ENCODE peak calls at places on chromosomes 13 and 19, in four cellular contexts. V, T, K and D are unnamed samples.

GRCh38 chr13:70874646-70875045 is 766.4 kb upstream of the KLHL1 start:
- DNase-seq in V (no peak), T (no peak), K (peak), D (no peak)

GRCh38 chr19:6063576-6063961 is 46.7 kb downstream of the RFX2 start:
- DNase-seq in K (no peak), V (no peak), T (no peak), D (no peak)

GRCh38 chr19:51076602-51077213 is 6.0 kb downstream of the KLK14 start:
- DNase-seq in V (no peak), T (no peak), K (no peak), D (no peak)

GRCh38 chr13:74056829-74057564 is 77.2 kb downstream of the KLF12 start:
- DNase-seq in V (no peak), K (no peak), T (no peak), D (no peak)

GRCh38 chr13:99374994-99375805 is 68.0 kb upstream of the GPR183 start:
- DNase-seq in V (no peak), T (peak), K (no peak), D (peak)

GRCh38 chr13:38636756-38637155 is 50.1 kb upstream of the FREM2 start:
- DNase-seq in K (no peak), T (no peak), V (no peak), D (no peak)

GRCh38 chr13:57557979-57558529 is 73.5 kb upstream of the PCDH17 start:
- DNase-seq in T (no peak), K (peak), V (no peak), D (no peak)

GRCh38 chr19:44112802-44113137 is 429 bp upstream of the ZNF225 start:
- DNase-seq in V (no peak), T (no peak), K (no peak), D (no peak)

GRCh38 chr19:31140717-31141116 is 208.5 kb downstream of the TSHZ3 start:
- DNase-seq in K (peak), V (peak), T (no peak), D (no peak)

GRCh38 chr13:99756281-99756680 is 215.3 kb downstream of the ZIC5 start:
- DNase-seq in K (no peak), T (no peak), V (no peak), D (no peak)

GRCh38 chr19:1133471-1133929 is 29.7 kb downstream of the GPX4 start:
- DNase-seq in K (no peak), V (no peak), T (peak), D (peak)

GRCh38 chr13:113937073-113937472 is 36.8 kb downstream of the C13orf46 start:
- DNase-seq in K (no peak), V (no peak), T (no peak), D (no peak)

GRCh38 chr13:110405597-110406450 is 98.7 kb downstream of the COL4A2 start:
- DNase-seq in T (no peak), K (peak), V (peak), D (no peak)

GRCh38 chr13:108033800-108034707 is 181.3 kb downstream of the LIG4 start:
- DNase-seq in K (peak), V (no peak), T (no peak), D (no peak)

GRCh38 chr19:42427313-42427712 is at the start of gene LIPE:
- DNase-seq in V (no peak), K (no peak), T (no peak), D (no peak)

GRCh38 chr13:27952931-27953670 is 16.0 kb downstream of the CDX2 start:
- DNase-seq in T (no peak), K (no peak), V (no peak), D (no peak)

GRCh38 chr13:111282425-111282824 is 38.0 kb upstream of the TEX29 start:
- DNase-seq in T (no peak), V (no peak), K (no peak), D (no peak)

GRCh38 chr19:18895828-18896341 is at the start of gene CERS1:
- DNase-seq in V (no peak), K (no peak), T (no peak), D (no peak)

GRCh38 chr13:51632643-51633357 is 48.5 kb downstream of the WDFY2 start:
- DNase-seq in K (no peak), T (no peak), V (no peak), D (no peak)

GRCh38 chr13:112893570-112894422 is 75.2 kb upstream of the MCF2L start:
- DNase-seq in T (peak), K (peak), V (peak), D (no peak)

GRCh38 chr13:62697702-62698101 is 1282.1 kb upstream of the PCDH20 start:
- DNase-seq in T (no peak), K (no peak), V (no peak), D (no peak)

GRCh38 chr13:109728061-109728460 is 58.3 kb downstream of the IRS2 start:
- DNase-seq in V (no peak), T (no peak), K (no peak), D (no peak)

GRCh38 chr13:33153421-33154381 is 131.9 kb downstream of the STARD13 start:
- DNase-seq in K (peak), T (no peak), V (peak), D (no peak)

GRCh38 chr19:39430675-39431593 is 4.8 kb downstream of the RPS16 start:
- DNase-seq in T (peak), V (peak), K (peak), D (peak)

GRCh38 chr13:27770809-27771208 is 21.5 kb upstream of the GSX1 start:
- DNase-seq in V (peak), K (peak), T (no peak), D (peak)

GRCh38 chr13:78875792-78876580 is 217.0 kb upstream of the OBI1 start:
- DNase-seq in V (no peak), K (no peak), T (no peak), D (peak)

GRCh38 chr19:41225238-41226052 is 6.4 kb downstream of the AXL start:
- DNase-seq in V (peak), K (peak), T (no peak), D (no peak)

DNA sequence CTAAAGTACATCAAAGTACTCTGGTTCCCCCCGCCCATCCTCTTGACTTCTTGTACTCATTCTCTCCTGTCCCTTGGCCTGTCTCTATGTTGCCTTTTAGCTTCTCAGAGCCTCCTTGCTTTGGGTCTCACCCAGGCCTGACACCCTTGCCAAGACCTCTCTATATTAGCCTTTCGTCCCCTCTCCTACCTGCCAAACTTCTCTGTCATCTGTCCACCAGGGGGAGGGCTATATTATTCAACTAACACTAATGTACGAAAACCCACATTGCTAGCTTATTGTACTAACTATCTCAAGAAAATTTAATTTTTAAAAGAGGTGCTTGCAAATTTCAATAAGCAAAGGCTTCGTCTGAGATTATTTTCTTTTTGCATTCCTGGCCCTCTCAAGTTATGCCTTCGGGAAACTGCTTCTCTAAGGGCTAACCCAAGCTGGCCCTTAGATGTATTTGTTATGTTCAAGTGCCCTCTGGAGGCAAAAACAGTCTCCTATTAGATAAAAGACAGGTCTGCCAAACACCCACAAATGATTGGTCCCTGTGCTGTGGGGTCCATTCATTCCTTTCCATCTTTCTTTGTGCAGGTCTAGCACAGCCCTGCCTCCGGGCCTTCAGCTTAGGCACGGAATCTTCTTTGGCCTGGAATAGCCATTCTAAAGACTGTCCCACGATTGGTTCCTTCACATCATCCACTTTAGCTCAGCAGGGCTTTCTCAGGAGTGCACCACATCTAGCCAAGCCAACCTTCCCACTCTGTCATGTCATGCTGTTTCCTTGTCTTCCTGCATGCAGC is 6.4 kb upstream of the MRPS31 start:
- DNase-seq in V (peak), K (peak), T (no peak), D (peak)
- H3K4me3 ChIP-seq in V (no peak), K (peak), T (peak), D (peak)

DNA sequence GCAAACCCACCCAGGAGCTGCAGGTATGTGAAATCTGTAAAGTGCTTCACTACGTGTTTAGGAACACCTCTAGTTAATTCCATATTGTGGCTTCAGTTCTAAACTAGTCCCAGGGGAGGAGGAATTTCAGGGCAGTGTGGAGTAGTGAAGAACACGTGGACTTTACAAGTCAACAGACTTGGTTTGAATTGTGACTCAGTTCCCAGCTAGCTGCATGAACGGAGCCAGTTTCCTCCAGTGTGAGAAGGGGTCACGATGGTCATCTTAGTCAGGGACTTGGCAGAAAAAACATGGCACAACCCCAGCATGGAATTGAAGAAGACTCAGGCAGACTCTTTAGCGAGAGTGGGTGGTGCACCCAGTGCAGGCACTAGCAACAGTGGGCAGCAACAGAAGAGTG is 175.7 kb upstream of the UBL3 start:
- DNase-seq in V (peak), K (peak), T (no peak), D (no peak)
- H3K4me3 ChIP-seq in V (no peak), K (no peak), T (no peak), D (no peak)

GRCh38 chr19:49878744-49879070 is 1.2 kb downstream of the TBC1D17 start:
- DNase-seq in T (no peak), K (no peak), V (no peak), D (no peak)

GRCh38 chr19:49880162-49880869 is 2.8 kb downstream of the TBC1D17 start:
- DNase-seq in K (no peak), T (peak), V (no peak), D (no peak)

GRCh38 chr19:49877879-49878743 is 609 bp downstream of the TBC1D17 start:
- DNase-seq in K (peak), V (peak), T (peak), D (peak)

GRCh38 chr19:49881186-49881585 is 3.7 kb downstream of the TBC1D17 start:
- DNase-seq in T (peak), K (no peak), V (no peak), D (no peak)

DNA sequence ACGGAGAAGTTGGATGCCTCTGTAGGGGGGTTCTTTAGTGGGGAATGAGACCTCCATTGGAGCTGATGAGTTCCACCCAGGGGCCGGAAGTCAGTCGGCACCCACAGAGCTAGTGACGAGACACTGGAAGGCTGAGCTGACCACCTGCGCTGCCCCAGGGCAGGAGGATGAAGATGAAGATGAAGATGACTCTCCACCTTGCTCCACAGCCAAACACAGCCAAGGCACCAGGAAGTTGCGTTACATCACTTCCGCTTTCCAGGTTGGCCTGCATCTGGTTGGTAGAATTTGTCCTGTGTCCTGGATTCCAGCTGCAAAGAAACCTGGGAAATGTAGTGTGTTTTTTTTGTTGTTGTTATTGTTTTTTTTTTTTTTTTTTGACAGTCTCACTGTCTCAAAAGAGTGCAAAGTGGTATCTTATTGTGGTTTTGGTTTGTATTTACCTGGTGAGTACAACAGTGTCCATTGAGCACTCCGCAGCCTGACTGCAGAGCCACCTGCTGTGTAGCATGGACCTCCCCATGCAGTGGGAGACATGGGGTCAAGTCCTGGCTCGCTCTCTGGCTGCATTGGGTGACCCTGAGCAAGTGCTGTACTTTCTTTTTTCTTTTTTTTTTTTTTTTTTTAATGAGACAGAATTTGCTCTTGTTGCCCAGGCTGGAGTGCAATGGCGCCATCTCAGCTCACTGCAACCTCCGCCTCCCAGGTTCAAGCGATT is 1.9 kb downstream of the TBC1D17 start:
- DNase-seq in T (peak), K (no peak), V (no peak), D (no peak)
- H3K4me3 ChIP-seq in T (no peak), K (no peak), V (no peak), D (no peak)

GRCh38 chr19:47446534-47447469 is 24.9 kb downstream of the SLC8A2 start:
- DNase-seq in K (peak), V (no peak), T (peak), D (no peak)
- H3K4me3 ChIP-seq in K (no peak), V (no peak), T (no peak), D (no peak)

GRCh38 chr19:10305139-10305806 is 4.3 kb downstream of the ZGLP1 start:
- DNase-seq in K (no peak), V (peak), T (peak), D (no peak)
- H3K4me3 ChIP-seq in K (no peak), V (no peak), T (no peak), D (no peak)

GRCh38 chr19:35533822-35534521 is 716 bp downstream of the GAPDHS start:
- DNase-seq in K (peak), V (peak), T (peak), D (peak)
- H3K4me3 ChIP-seq in K (no peak), V (no peak), T (no peak), D (no peak)

DNA sequence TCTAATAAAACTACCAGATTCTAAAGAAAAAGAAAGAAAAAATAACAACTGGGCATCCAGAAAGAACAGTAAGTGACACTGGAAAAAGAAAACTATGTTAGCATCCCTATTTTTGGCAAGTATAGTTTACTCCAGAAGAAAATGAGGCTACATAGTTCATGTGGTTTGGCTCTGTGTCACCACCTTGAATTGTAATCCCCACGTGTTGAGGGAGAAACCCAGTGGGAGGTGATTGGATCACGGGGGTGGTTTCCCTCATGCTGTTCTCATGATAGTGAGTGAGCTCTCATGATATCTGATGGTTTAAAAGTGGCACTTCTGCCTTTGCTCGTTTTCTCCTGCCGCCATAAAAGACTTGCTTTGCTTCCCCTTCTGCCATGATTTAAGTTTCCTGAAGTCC is 76.9 kb downstream of the ITGBL1 start:
- DNase-seq in T (no peak), K (peak), V (peak), D (peak)
- H3K4me3 ChIP-seq in T (no peak), K (no peak), V (no peak), D (no peak)

DNA sequence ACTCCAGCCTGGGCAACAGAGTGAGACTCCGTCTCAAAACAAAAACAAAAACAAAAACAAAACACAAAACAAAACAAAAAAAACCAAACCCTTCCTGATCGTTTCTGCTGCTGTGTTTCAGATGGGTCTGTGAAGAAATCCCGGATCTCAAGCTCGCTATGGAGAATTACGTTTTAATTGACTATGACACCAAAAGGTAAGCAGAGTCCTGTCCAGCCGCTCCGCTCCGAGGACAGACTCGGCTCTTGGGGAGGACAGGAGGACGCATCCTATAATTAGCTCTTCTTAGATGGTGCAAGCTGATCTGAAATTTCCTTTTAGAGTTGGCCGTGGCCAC is 22.0 kb downstream of the DOT1L start:
- DNase-seq in V (no peak), T (no peak), K (no peak), D (no peak)
- H3K4me3 ChIP-seq in V (peak), T (no peak), K (no peak), D (no peak)

GRCh38 chr13:95644611-95645052 is at the start of gene DZIP1:
- DNase-seq in T (peak), V (peak), K (peak), D (peak)

GRCh38 chr13:95643009-95643408 is 1.5 kb downstream of the DZIP1 start:
- DNase-seq in V (no peak), T (no peak), K (no peak), D (no peak)

GRCh38 chr13:95641961-95642621 is 2.4 kb downstream of the DZIP1 start:
- DNase-seq in T (peak), V (peak), K (peak), D (peak)

GRCh38 chr13:95643471-95643813 is 1.1 kb downstream of the DZIP1 start:
- DNase-seq in T (no peak), V (peak), K (peak), D (no peak)

GRCh38 chr13:95643814-95644598 is 500 bp downstream of the DZIP1 start:
- DNase-seq in T (no peak), V (peak), K (peak), D (no peak)
- H3K4me3 ChIP-seq in T (peak), V (peak), K (peak), D (peak)